ENCODE peak calls at places on chromosomes 5 and 9, in six cellular contexts. R is heart right ventricle, Y is right atrium auricular region, E is adrenal gland, D is OCI-LY7, L is cardiac muscle cell. T is an unnamed sample.

GRCh38 chr9:133453651-133454050 is 6.1 kb upstream of the CACFD1 start:
- DNase-seq in D (no peak), R (no peak), E (no peak), Y (no peak), L (peak), T (no peak)

GRCh38 chr9:84111726-84112125 is 131.1 kb downstream of the RMI1 start:
- DNase-seq in L (peak), E (no peak), Y (no peak), R (no peak), D (no peak), T (peak)

GRCh38 chr5:154646841-154647759 is 108.1 kb upstream of the LARP1 start:
- DNase-seq in D (no peak), R (peak), Y (peak), E (no peak), L (peak), T (no peak)

GRCh38 chr5:150053231-150053626 is 33.1 kb downstream of the CSF1R start:
- DNase-seq in Y (no peak), D (no peak), R (no peak), E (peak), L (peak), T (no peak)

GRCh38 chr5:28958581-28958980 is 1920.2 kb upstream of the CDH9 start:
- DNase-seq in D (no peak), L (no peak), R (no peak), Y (no peak), E (no peak), T (peak)

GRCh38 chr5:155343468-155343867 is 329.9 kb downstream of the KIF4B start:
- DNase-seq in D (no peak), E (no peak), R (no peak), Y (no peak), L (no peak), T (no peak)

GRCh38 chr9:88498880-88499279 is 36.1 kb upstream of the NXNL2 start:
- DNase-seq in L (no peak), D (no peak), Y (no peak), E (peak), R (peak), T (no peak)

GRCh38 chr9:126379661-126380365 is 53.2 kb downstream of the MVB12B start:
- DNase-seq in R (no peak), D (no peak), E (no peak), L (no peak), Y (no peak), T (no peak)

GRCh38 chr9:134455010-134455409 is 128.8 kb downstream of the RXRA start:
- DNase-seq in Y (no peak), L (no peak), R (no peak), E (no peak), D (no peak), T (no peak)

GRCh38 chr9:38278457-38278856 is 114.0 kb upstream of the ALDH1B1 start:
- DNase-seq in E (no peak), R (no peak), D (no peak), Y (peak), L (no peak), T (no peak)

GRCh38 chr9:136053757-136054142 is 41.3 kb downstream of the NACC2 start:
- DNase-seq in R (no peak), E (no peak), L (no peak), D (no peak), Y (no peak), T (no peak)

GRCh38 chr5:88262116-88262515 is 6.5 kb downstream of the TMEM161B start:
- DNase-seq in L (peak), Y (no peak), R (no peak), D (no peak), E (no peak), T (no peak)

GRCh38 chr5:127958421-127959011 is 125.0 kb upstream of the SLC12A2 start:
- DNase-seq in E (no peak), D (no peak), L (no peak), Y (no peak), R (no peak), T (no peak)

GRCh38 chr5:77924081-77924480 is 147.9 kb upstream of the TBCA start:
- DNase-seq in D (no peak), R (no peak), L (no peak), Y (no peak), E (no peak), T (peak)

GRCh38 chr9:37956904-37957663 is 53.2 kb upstream of the SLC25A51 start:
- DNase-seq in D (no peak), L (no peak), Y (no peak), R (no peak), E (peak), T (no peak)

GRCh38 chr5:3694819-3695218 is 99.2 kb downstream of the IRX1 start:
- DNase-seq in L (no peak), Y (no peak), R (no peak), D (no peak), E (no peak), T (peak)

GRCh38 chr9:134178781-134179551 is 14.6 kb upstream of the RNU6ATAC start:
- DNase-seq in L (peak), R (no peak), D (no peak), Y (no peak), E (peak), T (no peak)

DNA sequence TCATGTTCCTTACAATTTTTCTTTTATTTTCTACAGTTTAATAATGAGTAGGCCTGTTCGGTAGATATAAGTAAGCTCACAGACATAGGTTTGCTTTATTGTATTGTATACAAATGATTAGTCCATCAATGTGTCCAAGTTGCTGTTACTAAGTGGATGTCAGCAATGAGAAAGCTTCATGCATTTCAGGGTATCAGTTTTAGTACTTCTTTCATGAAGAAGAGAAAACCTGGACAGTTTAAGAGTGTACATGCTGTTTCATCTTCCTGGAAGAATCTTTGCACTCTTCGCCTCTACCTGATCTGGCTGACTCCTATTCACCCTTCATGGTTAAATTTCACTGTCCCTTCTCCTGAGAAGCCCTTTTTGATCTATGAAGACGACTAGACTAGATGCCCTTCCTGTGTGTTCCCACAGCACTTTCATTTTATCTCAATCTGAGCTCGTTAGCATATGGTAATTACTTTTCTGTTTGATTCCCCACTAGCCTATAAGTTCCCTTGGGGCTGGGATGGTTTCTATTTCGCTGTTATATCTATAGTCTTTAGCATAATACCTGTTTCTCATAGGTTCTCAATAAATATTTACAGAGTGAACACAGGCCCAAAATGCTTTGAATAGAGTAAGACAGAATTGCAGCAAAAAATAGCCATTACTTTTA is 70.7 kb downstream of the CETN3 start:
- DNase-seq in L (no peak), Y (no peak), E (no peak), D (no peak), R (no peak), T (no peak)
- H3K27ac ChIP-seq in L (no peak), Y (no peak), E (no peak), D (no peak), R (no peak), T (no peak)

DNA sequence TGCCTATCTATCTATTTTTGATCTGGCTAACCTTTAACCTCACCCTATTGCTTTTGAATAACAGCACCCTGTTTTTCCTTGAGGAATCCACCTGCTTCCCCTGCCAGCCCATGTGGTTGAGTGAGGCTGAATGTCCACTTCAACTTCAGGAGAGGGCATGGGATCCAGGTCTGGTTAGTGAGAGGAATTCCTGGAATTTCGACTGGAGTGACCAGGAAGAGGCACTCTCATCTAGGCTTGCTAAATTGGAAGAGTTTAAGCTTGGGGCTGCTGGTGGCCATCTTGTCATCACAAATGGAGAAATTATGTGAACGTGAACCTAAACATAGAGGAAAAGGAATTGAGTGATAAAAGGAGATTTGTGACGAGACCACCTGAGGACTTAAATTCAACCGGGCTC is 322.1 kb downstream of the OSTF1 start:
- DNase-seq in R (no peak), E (no peak), Y (no peak), L (no peak), D (no peak), T (no peak)
- TF ChIP-seq CTCF in R (no peak), E (no peak), Y (no peak), L (no peak), D (no peak), T (no peak)

DNA sequence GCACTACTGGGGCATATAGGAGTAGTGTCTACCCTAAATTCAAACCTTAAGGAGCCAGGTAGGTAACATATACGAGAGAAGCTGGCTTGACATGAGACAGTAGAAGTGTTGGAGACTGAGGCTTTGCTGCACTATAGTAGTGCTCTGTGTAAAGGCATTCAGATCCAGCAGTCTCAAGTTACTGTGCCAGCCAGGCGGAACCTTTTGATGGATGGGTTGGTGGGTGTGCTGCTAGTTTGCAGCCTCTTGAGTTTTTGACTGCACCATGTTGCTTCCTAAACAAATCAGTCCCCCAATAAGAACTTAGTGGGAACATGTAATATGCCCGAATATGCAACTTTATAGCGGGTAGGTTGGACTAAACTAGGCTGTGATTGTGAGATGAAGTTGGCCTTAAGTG is 1.5 kb downstream of the CLTA start:
- DNase-seq in D (peak), E (no peak), R (no peak), Y (no peak), L (no peak), T (peak)
- H3K27ac ChIP-seq in D (no peak), E (no peak), R (no peak), Y (no peak), L (no peak), T (no peak)

GRCh38 chr5:146947181-146947941 is 68.8 kb upstream of the PPP2R2B start:
- DNase-seq in Y (no peak), D (peak), R (no peak), E (peak), L (peak), T (peak)
- TF ChIP-seq CTCF in Y (no peak), D (peak), R (no peak), E (peak), L (peak), T (no peak)

GRCh38 chr9:3497857-3498256 is 27.9 kb downstream of the RFX3 start:
- DNase-seq in L (no peak), R (no peak), Y (no peak), E (no peak), D (no peak), T (no peak)
- H3K27ac ChIP-seq in L (no peak), R (no peak), Y (no peak), E (no peak), D (no peak), T (no peak)

GRCh38 chr5:95403996-95404395 is 12.8 kb downstream of the FAM81B start:
- DNase-seq in L (no peak), R (no peak), D (no peak), Y (no peak), E (no peak), T (peak)
- TF ChIP-seq CTCF in L (no peak), R (no peak), D (no peak), Y (no peak), E (no peak), T (no peak)

DNA sequence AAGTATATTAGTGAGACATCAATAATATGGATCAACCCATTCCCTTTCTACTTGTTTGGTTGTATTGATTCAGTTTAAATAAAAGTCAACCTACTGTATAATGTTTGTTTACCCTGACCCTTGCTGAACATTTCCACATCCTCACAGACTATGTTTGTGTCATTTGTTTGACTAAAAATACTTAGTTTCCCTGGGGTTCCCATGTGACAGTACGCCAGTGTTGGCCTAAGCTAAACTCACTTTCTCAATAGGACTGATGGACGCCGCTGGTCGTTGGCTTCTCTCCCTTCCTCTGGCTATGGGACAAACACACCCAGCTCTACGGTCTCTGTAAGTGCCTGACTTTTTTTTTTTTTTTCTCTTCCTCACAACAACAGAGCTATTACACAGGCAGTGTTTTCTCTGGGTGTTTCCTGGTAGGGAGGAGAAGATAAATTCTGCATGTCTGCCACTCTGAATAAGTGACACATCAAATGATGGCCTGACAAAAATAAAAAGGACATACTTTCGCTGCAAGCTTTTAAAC is 101.2 kb downstream of the CD180 start:
- DNase-seq in L (peak), Y (peak), D (no peak), E (peak), R (peak), T (no peak)
- H3K27ac ChIP-seq in L (peak), Y (peak), D (no peak), E (peak), R (peak), T (no peak)

DNA sequence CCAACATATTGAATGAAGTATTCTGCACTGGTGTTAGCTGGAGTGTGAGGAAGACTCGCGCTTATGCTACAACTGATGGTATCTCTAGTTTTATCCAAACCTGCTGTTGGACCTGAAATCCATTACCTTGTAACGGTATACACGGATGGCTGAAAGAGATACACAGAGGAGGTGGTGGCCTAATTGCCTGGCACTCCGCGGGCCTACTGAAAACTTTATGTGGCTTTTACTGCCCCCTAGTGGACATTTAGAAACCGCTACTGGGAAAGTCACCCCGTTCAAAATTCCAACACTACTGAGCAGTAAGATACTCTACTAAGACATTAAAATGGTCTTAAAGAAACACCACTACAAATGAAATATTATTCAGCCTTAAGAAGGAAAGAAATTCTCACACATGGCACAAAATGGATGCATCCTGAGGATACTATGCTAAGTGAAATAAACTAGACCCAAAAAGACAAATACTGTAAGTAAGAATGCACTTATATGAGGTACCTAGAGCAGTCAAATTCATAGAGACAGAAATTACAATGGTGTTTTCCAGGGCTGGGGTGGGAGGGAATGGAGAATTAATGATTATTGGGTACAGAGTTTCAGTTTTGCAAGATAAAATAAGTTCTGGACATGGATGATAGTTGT is 100.4 kb downstream of the TTLL11 start:
- DNase-seq in Y (peak), R (peak), L (peak), D (peak), E (peak), T (peak)
- TF ChIP-seq CTCF in Y (peak), R (peak), L (peak), D (peak), E (peak), T (peak)

GRCh38 chr9:74887981-74888370 is 255 bp upstream of the TRPM6 start:
- DNase-seq in R (no peak), Y (no peak), E (no peak), D (no peak), L (no peak), T (no peak)

GRCh38 chr9:74887041-74887980 is at the start of gene TRPM6:
- DNase-seq in Y (peak), D (no peak), R (peak), L (peak), E (peak), T (peak)
- H3K27ac ChIP-seq in Y (peak), D (no peak), R (peak), L (no peak), E (peak), T (peak)

GRCh38 chr5:308672-309271 is 12.7 kb upstream of the AHRR start:
- DNase-seq in E (no peak), D (no peak), R (no peak), L (peak), Y (no peak), T (peak)
- TF ChIP-seq CTCF in E (no peak), D (no peak), R (no peak), L (peak), Y (no peak), T (peak)